ENCODE peak calls at places on chromosome 18, in four cellular contexts. R, Z, V and M are unnamed samples.

GRCh38 chr18:5842653-5843052 is 52.7 kb downstream of the TMEM200C start:
- DNase-seq in R (no peak), Z (no peak), V (no peak), M (no peak)

GRCh38 chr18:57352761-57353136 is 392 bp downstream of the ST8SIA3 start:
- DNase-seq in R (no peak), Z (no peak), V (no peak), M (no peak)

GRCh38 chr18:26574958-26575864 is 26.9 kb upstream of the KCTD1 start:
- DNase-seq in R (no peak), Z (peak; percentile 3), V (peak; percentile 5), M (peak; percentile 32)

GRCh38 chr18:44453505-44453904 is 227.2 kb upstream of the SETBP1 start:
- DNase-seq in R (no peak), Z (no peak), V (no peak), M (peak; percentile 24)

GRCh38 chr18:77765468-77765867 is 515.8 kb downstream of the GALR1 start:
- DNase-seq in R (no peak), Z (no peak), V (peak; percentile 12), M (no peak)

GRCh38 chr18:58132595-58133191 is 88.7 kb downstream of the NEDD4L start:
- DNase-seq in R (no peak), Z (no peak), V (no peak), M (no peak)

GRCh38 chr18:9337875-9338274 is 3.3 kb downstream of the TWSG1 start:
- DNase-seq in R (no peak), Z (no peak), V (no peak), M (no peak)

GRCh38 chr18:4658804-4659203 is 203.7 kb upstream of the DLGAP1 start:
- DNase-seq in R (no peak), Z (no peak), V (no peak), M (no peak)

GRCh38 chr18:10391506-10391905 is 62.9 kb upstream of the APCDD1 start:
- DNase-seq in R (no peak), Z (no peak), V (no peak), M (no peak)

GRCh38 chr18:5747678-5748077 is 147.6 kb downstream of the TMEM200C start:
- DNase-seq in R (no peak), Z (no peak), V (no peak), M (no peak)

GRCh38 chr18:64273724-64274123 is 124.8 kb upstream of the LINC00305 start:
- DNase-seq in R (no peak), Z (no peak), V (no peak), M (no peak)

GRCh38 chr18:45384137-45384998 is 230.9 kb upstream of the SLC14A2 start:
- DNase-seq in R (peak; percentile 62), Z (no peak), V (peak; percentile 14), M (no peak)

GRCh38 chr18:79804130-79804772 is 6.5 kb downstream of the KCNG2 start:
- DNase-seq in R (no peak), Z (no peak), V (no peak), M (no peak)

GRCh38 chr18:14189858-14190257 is 57.6 kb upstream of the ZNF519 start:
- DNase-seq in R (no peak), Z (no peak), V (no peak), M (no peak)

GRCh38 chr18:22074343-22075070 is 94.9 kb upstream of the GATA6 start:
- DNase-seq in R (no peak), Z (no peak), V (no peak), M (no peak)

GRCh38 chr18:36758001-36758400 is 70.8 kb downstream of the TPGS2 start:
- DNase-seq in R (no peak), Z (no peak), V (no peak), M (no peak)

GRCh38 chr18:78242796-78243195 is 736.8 kb upstream of the SALL3 start:
- DNase-seq in R (no peak), Z (no peak), V (no peak), M (no peak)

GRCh38 chr18:41073372-41073954 is 881.6 kb upstream of the PIK3C3 start:
- DNase-seq in R (no peak), Z (no peak), V (no peak), M (peak; percentile 77)

GRCh38 chr18:22268641-22269128 is 99.3 kb downstream of the GATA6 start:
- DNase-seq in R (no peak), Z (no peak), V (no peak), M (no peak)

GRCh38 chr18:55489034-55489741 is 98.8 kb downstream of the TCF4 start:
- DNase-seq in R (no peak), Z (no peak), V (no peak), M (no peak)

GRCh38 chr18:42310956-42311355 is 355.9 kb downstream of the PIK3C3 start:
- DNase-seq in R (no peak), Z (no peak), V (no peak), M (no peak)

GRCh38 chr18:72152935-72153334 is 391.2 kb downstream of the CBLN2 start:
- DNase-seq in R (no peak), Z (no peak), V (no peak), M (no peak)

GRCh38 chr18:57730146-57730545 is 73.0 kb downstream of the ATP8B1 start:
- DNase-seq in R (no peak), Z (no peak), V (no peak), M (no peak)

GRCh38 chr18:25235648-25236047 is 116.3 kb downstream of the ZNF521 start:
- DNase-seq in R (no peak), Z (no peak), V (no peak), M (no peak)

GRCh38 chr18:79560861-79561210 is 118.8 kb upstream of the CTDP1 start:
- DNase-seq in R (no peak), Z (no peak), V (no peak), M (no peak)